ENCODE peak calls at places on chromosomes 6 and 20, in four cellular contexts. One of them, this sample, is unnamed.

GRCh38 chr20:9220874-9221547 is 152.1 kb downstream of the PLCB4 start:
- DNase-seq in stimulated activated CD4-positive, alpha-beta T cell treated with anti-CD3 and anti-CD28 coated beads, TNF-alpha, amount 100 ng/mL, for 1 hour: no peak
- DNase-seq in HTR-8/SVneo: no peak
- DNase-seq in globus pallidus: no peak
- DNase-seq in this sample: no peak

GRCh38 chr6:128784266-128784665 is 98.7 kb upstream of the LAMA2 start:
- DNase-seq in stimulated activated CD4-positive, alpha-beta T cell treated with anti-CD3 and anti-CD28 coated beads, TNF-alpha, amount 100 ng/mL, for 1 hour: no peak
- DNase-seq in globus pallidus: no peak
- DNase-seq in HTR-8/SVneo: no peak
- DNase-seq in this sample: no peak

GRCh38 chr6:2786269-2786668 is 21.1 kb downstream of the WRNIP1 start:
- DNase-seq in globus pallidus: no peak
- DNase-seq in stimulated activated CD4-positive, alpha-beta T cell treated with anti-CD3 and anti-CD28 coated beads, TNF-alpha, amount 100 ng/mL, for 1 hour: no peak
- DNase-seq in HTR-8/SVneo: no peak
- DNase-seq in this sample: no peak

GRCh38 chr6:75849329-75850025 is 100.4 kb downstream of the MYO6 start:
- DNase-seq in globus pallidus: no peak
- DNase-seq in stimulated activated CD4-positive, alpha-beta T cell treated with anti-CD3 and anti-CD28 coated beads, TNF-alpha, amount 100 ng/mL, for 1 hour: no peak
- DNase-seq in HTR-8/SVneo: no peak
- DNase-seq in this sample: no peak

GRCh38 chr20:8547035-8547649 is 415.1 kb downstream of the PLCB1 start:
- DNase-seq in HTR-8/SVneo: no peak
- DNase-seq in stimulated activated CD4-positive, alpha-beta T cell treated with anti-CD3 and anti-CD28 coated beads, TNF-alpha, amount 100 ng/mL, for 1 hour: no peak
- DNase-seq in globus pallidus: no peak
- DNase-seq in this sample: no peak

GRCh38 chr6:144581807-144582537 is 296.8 kb downstream of the UTRN start:
- DNase-seq in HTR-8/SVneo: no peak
- DNase-seq in globus pallidus: peak
- DNase-seq in stimulated activated CD4-positive, alpha-beta T cell treated with anti-CD3 and anti-CD28 coated beads, TNF-alpha, amount 100 ng/mL, for 1 hour: no peak
- DNase-seq in this sample: no peak

GRCh38 chr20:34083137-34083536 is 28.9 kb downstream of the EIF2S2 start:
- DNase-seq in globus pallidus: no peak
- DNase-seq in stimulated activated CD4-positive, alpha-beta T cell treated with anti-CD3 and anti-CD28 coated beads, TNF-alpha, amount 100 ng/mL, for 1 hour: no peak
- DNase-seq in HTR-8/SVneo: no peak
- DNase-seq in this sample: no peak

GRCh38 chr20:50314326-50314725 is 123.7 kb downstream of the CEBPB start:
- DNase-seq in globus pallidus: no peak
- DNase-seq in stimulated activated CD4-positive, alpha-beta T cell treated with anti-CD3 and anti-CD28 coated beads, TNF-alpha, amount 100 ng/mL, for 1 hour: no peak
- DNase-seq in HTR-8/SVneo: no peak
- DNase-seq in this sample: no peak

GRCh38 chr20:43949248-43949647 is 34.6 kb downstream of the TOX2 start:
- DNase-seq in globus pallidus: no peak
- DNase-seq in stimulated activated CD4-positive, alpha-beta T cell treated with anti-CD3 and anti-CD28 coated beads, TNF-alpha, amount 100 ng/mL, for 1 hour: no peak
- DNase-seq in HTR-8/SVneo: no peak
- DNase-seq in this sample: no peak

GRCh38 chr6:96499781-96500180 is 21.8 kb upstream of the UFL1 start:
- DNase-seq in stimulated activated CD4-positive, alpha-beta T cell treated with anti-CD3 and anti-CD28 coated beads, TNF-alpha, amount 100 ng/mL, for 1 hour: no peak
- DNase-seq in HTR-8/SVneo: no peak
- DNase-seq in globus pallidus: no peak
- DNase-seq in this sample: no peak

GRCh38 chr6:106377061-106377540 is 16.6 kb downstream of the CRYBG1 start:
- DNase-seq in HTR-8/SVneo: no peak
- DNase-seq in globus pallidus: no peak
- DNase-seq in stimulated activated CD4-positive, alpha-beta T cell treated with anti-CD3 and anti-CD28 coated beads, TNF-alpha, amount 100 ng/mL, for 1 hour: no peak
- DNase-seq in this sample: no peak

GRCh38 chr6:6686748-6687601 is 98.5 kb downstream of the LY86 start:
- DNase-seq in globus pallidus: no peak
- DNase-seq in stimulated activated CD4-positive, alpha-beta T cell treated with anti-CD3 and anti-CD28 coated beads, TNF-alpha, amount 100 ng/mL, for 1 hour: no peak
- DNase-seq in HTR-8/SVneo: peak
- DNase-seq in this sample: no peak

GRCh38 chr6:120272038-120272437 is 922.5 kb upstream of the MAN1A1 start:
- DNase-seq in HTR-8/SVneo: no peak
- DNase-seq in globus pallidus: no peak
- DNase-seq in stimulated activated CD4-positive, alpha-beta T cell treated with anti-CD3 and anti-CD28 coated beads, TNF-alpha, amount 100 ng/mL, for 1 hour: no peak
- DNase-seq in this sample: no peak

GRCh38 chr20:58271596-58272460 is 37.7 kb upstream of the RAB22A start:
- DNase-seq in globus pallidus: no peak
- DNase-seq in stimulated activated CD4-positive, alpha-beta T cell treated with anti-CD3 and anti-CD28 coated beads, TNF-alpha, amount 100 ng/mL, for 1 hour: peak
- DNase-seq in HTR-8/SVneo: no peak
- DNase-seq in this sample: no peak

GRCh38 chr20:50153153-50153499 is 397 bp downstream of the PEDS1 start:
- DNase-seq in HTR-8/SVneo: no peak
- DNase-seq in stimulated activated CD4-positive, alpha-beta T cell treated with anti-CD3 and anti-CD28 coated beads, TNF-alpha, amount 100 ng/mL, for 1 hour: peak
- DNase-seq in globus pallidus: no peak
- DNase-seq in this sample: no peak

GRCh38 chr6:48476257-48476656 is 365.3 kb upstream of the PTCHD4 start:
- DNase-seq in globus pallidus: no peak
- DNase-seq in stimulated activated CD4-positive, alpha-beta T cell treated with anti-CD3 and anti-CD28 coated beads, TNF-alpha, amount 100 ng/mL, for 1 hour: no peak
- DNase-seq in HTR-8/SVneo: no peak
- DNase-seq in this sample: no peak

GRCh38 chr6:157099912-157100593 is 223.3 kb downstream of the TMEM242 start:
- DNase-seq in globus pallidus: no peak
- DNase-seq in stimulated activated CD4-positive, alpha-beta T cell treated with anti-CD3 and anti-CD28 coated beads, TNF-alpha, amount 100 ng/mL, for 1 hour: no peak
- DNase-seq in HTR-8/SVneo: no peak
- DNase-seq in this sample: no peak

GRCh38 chr6:170572704-170573466 is 11.6 kb downstream of the PDCD2 start:
- DNase-seq in globus pallidus: no peak
- DNase-seq in stimulated activated CD4-positive, alpha-beta T cell treated with anti-CD3 and anti-CD28 coated beads, TNF-alpha, amount 100 ng/mL, for 1 hour: no peak
- DNase-seq in HTR-8/SVneo: no peak
- DNase-seq in this sample: no peak

GRCh38 chr6:96194675-96195074 is 178.9 kb downstream of the FUT9 start:
- DNase-seq in HTR-8/SVneo: no peak
- DNase-seq in globus pallidus: no peak
- DNase-seq in stimulated activated CD4-positive, alpha-beta T cell treated with anti-CD3 and anti-CD28 coated beads, TNF-alpha, amount 100 ng/mL, for 1 hour: no peak
- DNase-seq in this sample: no peak

GRCh38 chr20:31237763-31238162 is 19.7 kb upstream of the DEFB115 start:
- DNase-seq in stimulated activated CD4-positive, alpha-beta T cell treated with anti-CD3 and anti-CD28 coated beads, TNF-alpha, amount 100 ng/mL, for 1 hour: no peak
- DNase-seq in HTR-8/SVneo: no peak
- DNase-seq in globus pallidus: no peak
- DNase-seq in this sample: no peak

GRCh38 chr20:50425076-50425475 is 85.1 kb upstream of the PTPN1 start:
- DNase-seq in globus pallidus: no peak
- DNase-seq in HTR-8/SVneo: peak
- DNase-seq in stimulated activated CD4-positive, alpha-beta T cell treated with anti-CD3 and anti-CD28 coated beads, TNF-alpha, amount 100 ng/mL, for 1 hour: no peak
- DNase-seq in this sample: no peak

GRCh38 chr20:58712823-58713731 is 20.5 kb downstream of the NPEPL1 start:
- DNase-seq in globus pallidus: no peak
- DNase-seq in HTR-8/SVneo: no peak
- DNase-seq in stimulated activated CD4-positive, alpha-beta T cell treated with anti-CD3 and anti-CD28 coated beads, TNF-alpha, amount 100 ng/mL, for 1 hour: no peak
- DNase-seq in this sample: no peak

GRCh38 chr6:44036196-44036595 is 91.1 kb downstream of the MRPL14 start:
- DNase-seq in stimulated activated CD4-positive, alpha-beta T cell treated with anti-CD3 and anti-CD28 coated beads, TNF-alpha, amount 100 ng/mL, for 1 hour: no peak
- DNase-seq in HTR-8/SVneo: no peak
- DNase-seq in globus pallidus: no peak
- DNase-seq in this sample: no peak

GRCh38 chr6:88871498-88871897 is 91.9 kb downstream of the RNGTT start:
- DNase-seq in stimulated activated CD4-positive, alpha-beta T cell treated with anti-CD3 and anti-CD28 coated beads, TNF-alpha, amount 100 ng/mL, for 1 hour: no peak
- DNase-seq in HTR-8/SVneo: no peak
- DNase-seq in globus pallidus: no peak
- DNase-seq in this sample: no peak

GRCh38 chr6:51753635-51754034 is 333.8 kb downstream of the PKHD1 start:
- DNase-seq in HTR-8/SVneo: no peak
- DNase-seq in globus pallidus: no peak
- DNase-seq in stimulated activated CD4-positive, alpha-beta T cell treated with anti-CD3 and anti-CD28 coated beads, TNF-alpha, amount 100 ng/mL, for 1 hour: no peak
- DNase-seq in this sample: no peak

GRCh38 chr20:38447251-38447661 is 12.1 kb upstream of the SNHG17 start:
- DNase-seq in stimulated activated CD4-positive, alpha-beta T cell treated with anti-CD3 and anti-CD28 coated beads, TNF-alpha, amount 100 ng/mL, for 1 hour: no peak
- DNase-seq in globus pallidus: no peak
- DNase-seq in HTR-8/SVneo: no peak
- DNase-seq in this sample: no peak

GRCh38 chr6:33192671-33193602 is 670 bp upstream of the COL11A2 start:
- DNase-seq in stimulated activated CD4-positive, alpha-beta T cell treated with anti-CD3 and anti-CD28 coated beads, TNF-alpha, amount 100 ng/mL, for 1 hour: peak
- DNase-seq in HTR-8/SVneo: no peak
- DNase-seq in globus pallidus: peak
- DNase-seq in this sample: no peak

GRCh38 chr6:107361568-107362270 is 97.6 kb downstream of the PDSS2 start:
- DNase-seq in stimulated activated CD4-positive, alpha-beta T cell treated with anti-CD3 and anti-CD28 coated beads, TNF-alpha, amount 100 ng/mL, for 1 hour: no peak
- DNase-seq in globus pallidus: no peak
- DNase-seq in HTR-8/SVneo: peak
- DNase-seq in this sample: no peak

This sample was measured in SIG-M5.